ENCODE peak calls at places on chromosomes 1 and 21, in five cellular contexts. D is heart left ventricle, R is uterus, B is testis, C is A673. A is an unnamed sample.

GRCh38 chr21:26739189-26739588 is 106.0 kb downstream of the ADAMTS1 start:
- DNase-seq in D (no peak), R (no peak), B (no peak), C (peak; percentile 35), A (no peak)

GRCh38 chr1:179082308-179083030 is 599 bp downstream of the TOR3A start:
- DNase-seq in D (peak; percentile 28), R (no peak), B (peak; percentile 40), C (peak; percentile 52), A (peak; percentile 61)

GRCh38 chr21:29078884-29079765 is 5.7 kb upstream of the CCT8 start:
- DNase-seq in D (peak; percentile 43), R (no peak), B (no peak), C (peak; percentile 30), A (no peak)

GRCh38 chr1:26094677-26095383 is 16.8 kb upstream of the PDIK1L start:
- DNase-seq in D (peak; percentile 51), R (peak; percentile 39), B (peak; percentile 36), C (peak; percentile 32), A (peak; percentile 79)

GRCh38 chr1:117181630-117182041 is 29.1 kb downstream of the VTCN1 start:
- DNase-seq in D (no peak), R (no peak), B (no peak), C (no peak), A (peak; percentile 49)

GRCh38 chr1:163875927-163876320 is 554.2 kb downstream of the NUF2 start:
- DNase-seq in D (no peak), R (peak; percentile 60), B (no peak), C (no peak), A (no peak)

GRCh38 chr1:68449901-68450300 is at the start of gene RPE65:
- DNase-seq in D (no peak), R (no peak), B (no peak), C (peak; percentile 50), A (peak; percentile 34)

GRCh38 chr21:31909153-31909771 is 36.4 kb downstream of the HUNK start:
- DNase-seq in D (no peak), R (no peak), B (peak; percentile 70), C (no peak), A (no peak)

GRCh38 chr1:32766328-32766972 is 50.7 kb downstream of the YARS1 start:
- DNase-seq in D (no peak), R (no peak), B (no peak), C (no peak), A (no peak)

GRCh38 chr1:164702664-164703063 is 143.7 kb downstream of the PBX1 start:
- DNase-seq in D (no peak), R (no peak), B (no peak), C (no peak), A (no peak)

GRCh38 chr1:6700853-6701436 is 671 bp downstream of the DNAJC11 start:
- DNase-seq in D (no peak), R (peak; percentile 14), B (peak; percentile 24), C (peak; percentile 17), A (no peak)

GRCh38 chr1:195141294-195141693 is 1466.9 kb downstream of the KCNT2 start:
- DNase-seq in D (no peak), R (no peak), B (peak; percentile 21), C (no peak), A (peak; percentile 41)

GRCh38 chr21:36096398-36097290 is 26.8 kb downstream of the CBR1 start:
- DNase-seq in D (no peak), R (no peak), B (no peak), C (no peak), A (no peak)

GRCh38 chr1:244090645-244091044 is 39.6 kb downstream of the ZBTB18 start:
- DNase-seq in D (no peak), R (no peak), B (no peak), C (no peak), A (no peak)

GRCh38 chr1:100921110-100921706 is 25.3 kb downstream of the SLC30A7 start:
- DNase-seq in D (no peak), R (no peak), B (no peak), C (peak; percentile 67), A (no peak)

GRCh38 chr1:197471248-197472035 is 203.4 kb downstream of the CRB1 start:
- DNase-seq in D (no peak), R (no peak), B (peak; percentile 77), C (peak; percentile 64), A (no peak)

GRCh38 chr1:41361495-41362356 is 492 bp downstream of the FOXO6 start:
- DNase-seq in D (peak; percentile 22), R (no peak), B (no peak), C (no peak), A (no peak)

GRCh38 chr1:1227386-1227785 is 4.4 kb downstream of the SDF4 start:
- DNase-seq in D (no peak), R (no peak), B (no peak), C (no peak), A (no peak)

GRCh38 chr1:4674117-4674516 is 19.7 kb downstream of the AJAP1 start:
- DNase-seq in D (no peak), R (no peak), B (no peak), C (no peak), A (no peak)

GRCh38 chr1:4675454-4676186 is 21.2 kb downstream of the AJAP1 start:
- DNase-seq in D (no peak), R (no peak), B (no peak), C (no peak), A (no peak)

GRCh38 chr1:4674676-4675075 is 20.3 kb downstream of the AJAP1 start:
- DNase-seq in D (no peak), R (no peak), B (no peak), C (no peak), A (no peak)

GRCh38 chr1:4671828-4672227 is 17.4 kb downstream of the AJAP1 start:
- DNase-seq in D (no peak), R (no peak), B (no peak), C (no peak), A (no peak)

DNA sequence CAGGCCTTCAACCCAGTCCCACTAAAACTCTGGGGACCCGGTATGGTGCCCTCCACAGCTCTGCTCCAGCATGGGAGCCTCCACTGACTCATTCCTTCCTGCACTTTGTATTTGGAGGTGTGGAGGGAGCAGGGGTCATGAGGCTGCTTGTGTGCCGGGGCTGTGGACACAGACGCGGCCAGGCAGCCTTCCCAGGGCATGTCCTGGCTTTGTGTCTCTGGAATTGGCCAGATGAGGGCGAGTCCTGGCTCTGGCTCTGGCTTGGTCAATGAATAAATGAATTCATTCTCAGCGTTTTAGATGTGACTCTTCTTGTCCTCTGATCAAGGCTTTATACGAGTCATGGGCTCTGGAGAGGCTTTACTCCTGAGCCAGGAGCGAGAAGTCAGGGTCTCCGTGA is 19.1 kb downstream of the AJAP1 start:
- DNase-seq in D (no peak), R (no peak), B (no peak), C (no peak), A (no peak)
- TF ChIP-seq CTCF in D (no peak), R (no peak), B (no peak), C (no peak), A (no peak)

GRCh38 chr1:150808851-150809250 is 791 bp upstream of the CTSK start:
- DNase-seq in D (no peak), R (no peak), B (no peak), C (no peak), A (no peak)

GRCh38 chr1:150805899-150806298 is 2.2 kb downstream of the CTSK start:
- DNase-seq in D (no peak), R (no peak), B (no peak), C (no peak), A (no peak)

GRCh38 chr1:150808134-150808533 is at the start of gene CTSK:
- DNase-seq in D (peak; percentile 17), R (peak; percentile 38), B (peak; percentile 22), C (peak; percentile 2), A (no peak)

GRCh38 chr1:150807674-150808073 is 386 bp downstream of the CTSK start:
- DNase-seq in D (no peak), R (no peak), B (no peak), C (no peak), A (no peak)

DNA sequence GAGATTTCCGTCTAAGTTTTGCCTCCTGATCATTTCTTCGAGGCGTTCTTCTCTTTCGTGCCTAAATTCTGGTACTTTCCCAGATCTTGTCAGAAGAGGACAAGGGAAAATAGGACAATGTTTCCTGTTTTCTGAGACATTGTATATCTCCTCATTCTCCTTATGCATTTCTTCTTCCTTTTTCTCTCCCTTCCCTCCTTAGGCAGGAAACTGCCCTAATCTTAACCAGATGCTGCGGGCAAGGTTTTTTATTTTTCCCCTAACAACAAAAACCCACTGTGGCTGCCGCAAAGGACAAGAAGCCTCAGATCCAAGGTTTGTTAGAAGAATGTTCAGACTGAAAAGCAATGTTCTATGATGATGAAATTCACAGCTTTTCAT is 813 bp downstream of the CTSK start:
- DNase-seq in D (no peak), R (no peak), B (no peak), C (peak; percentile 59), A (no peak)
- H3K4me3 ChIP-seq in D (no peak overlapping the region), R (peak overlapping the region; percentile 39), B (peak overlapping the region; percentile 1), C (no peak overlapping the region), A (no peak overlapping the region)

GRCh38 chr1:160416369-160416768 is 16.0 kb downstream of the VANGL2 start:
- DNase-seq in D (no peak), R (no peak), B (no peak), C (peak; percentile 50), A (peak; percentile 75)
- TF ChIP-seq CTCF in D (peak; percentile 14), R (peak; percentile 20), B (no peak), C (peak; percentile 56), A (peak; percentile 86)

GRCh38 chr1:234609528-234610042 is 393 bp downstream of the IRF2BP2 start:
- DNase-seq in D (no peak), R (no peak), B (no peak), C (peak; percentile 9), A (peak; percentile 66)
- H3K4me3 ChIP-seq in D (peak overlapping the region; percentile 86), R (peak overlapping the region; percentile 54), B (peak overlapping the region; percentile 79), C (peak overlapping the region; percentile 58), A (peak overlapping the region; percentile 82)

GRCh38 chr1:147242449-147243227 is at the start of gene CHD1L:
- DNase-seq in D (peak; percentile 94), R (peak; percentile 93), B (peak; percentile 97), C (peak; percentile 96), A (peak; percentile 100)

GRCh38 chr1:147245129-147245528 is 2.6 kb downstream of the CHD1L start:
- DNase-seq in D (no peak), R (no peak), B (no peak), C (no peak), A (no peak)

GRCh38 chr1:147241955-147242448 is 482 bp upstream of the CHD1L start:
- DNase-seq in D (no peak), R (no peak), B (no peak), C (no peak), A (no peak)

GRCh38 chr1:147245586-147246021 is 3.1 kb downstream of the CHD1L start:
- DNase-seq in D (no peak), R (no peak), B (no peak), C (no peak), A (no peak)

GRCh38 chr1:147243228-147243685 is 773 bp downstream of the CHD1L start:
- DNase-seq in D (peak; percentile 21), R (no peak), B (peak; percentile 49), C (no peak), A (peak; percentile 73)
- TF ChIP-seq CTCF in D (no peak), R (no peak), B (no peak), C (no peak), A (peak; percentile 12)

DNA sequence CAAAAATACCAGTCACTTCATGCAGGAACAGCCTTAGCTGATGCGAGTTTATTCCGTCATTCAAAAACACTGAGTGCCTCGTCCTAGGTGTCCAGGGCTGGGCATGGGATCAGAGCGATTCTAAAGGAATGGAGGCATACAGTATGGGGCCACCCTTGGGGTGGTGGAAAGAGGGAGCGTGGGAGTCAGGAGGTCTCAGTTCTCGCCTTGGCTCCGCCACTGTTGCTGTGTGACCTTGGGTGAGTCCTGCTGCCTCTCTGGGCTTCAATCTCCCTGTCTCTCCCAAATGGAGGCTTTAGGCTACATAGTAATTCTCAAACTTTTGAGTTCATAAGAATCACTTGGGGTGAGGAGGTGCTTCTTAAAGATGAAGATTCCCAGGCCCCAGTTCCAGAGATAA is 44.0 kb downstream of the OPRD1 start:
- DNase-seq in D (no peak), R (no peak), B (no peak), C (no peak), A (no peak)
- H3K4me3 ChIP-seq in D (no peak overlapping the region), R (no peak overlapping the region), B (no peak overlapping the region), C (no peak overlapping the region), A (no peak overlapping the region)